ENCODE peak calls at places on chromosomes 4 and X, in ten cellular contexts. One of them, this sample, is unnamed.

GRCh38 chr4:142480244-142480643 is 365.9 kb downstream of the INPP4B start:
- DNase-seq in testis: no peak
- DNase-seq in lower lobe of right lung: no peak
- DNase-seq in aorta: no peak
- DNase-seq in tibial artery: no peak
- DNase-seq in IMR-90: peak; percentile 37
- DNase-seq in fibroblast of lung: peak; percentile 73
- DNase-seq in A549: peak; percentile 33
- DNase-seq in neuronal stem cell: no peak
- DNase-seq in upper lobe of left lung: no peak
- DNase-seq in this sample: no peak

GRCh38 chrX:87525771-87526229 is 8.2 kb downstream of the KLHL4 start:
- DNase-seq in testis: no peak
- DNase-seq in lower lobe of right lung: no peak
- DNase-seq in aorta: no peak
- DNase-seq in tibial artery: no peak
- DNase-seq in IMR-90: peak; percentile 78
- DNase-seq in fibroblast of lung: peak; percentile 90
- DNase-seq in A549: peak; percentile 63
- DNase-seq in neuronal stem cell: no peak
- DNase-seq in upper lobe of left lung: no peak
- DNase-seq in this sample: no peak

GRCh38 chr4:168335621-168336020 is 17.1 kb upstream of the DDX60 start:
- DNase-seq in testis: no peak
- DNase-seq in lower lobe of right lung: no peak
- DNase-seq in aorta: no peak
- DNase-seq in tibial artery: no peak
- DNase-seq in IMR-90: peak; percentile 77
- DNase-seq in fibroblast of lung: peak; percentile 77
- DNase-seq in A549: no peak
- DNase-seq in neuronal stem cell: no peak
- DNase-seq in upper lobe of left lung: no peak
- DNase-seq in this sample: no peak

GRCh38 chrX:139933904-139934303 is 1.1 kb upstream of the ATP11C start:
- DNase-seq in testis: no peak
- DNase-seq in lower lobe of right lung: no peak
- DNase-seq in aorta: no peak
- DNase-seq in tibial artery: no peak
- DNase-seq in IMR-90: no peak
- DNase-seq in fibroblast of lung: no peak
- DNase-seq in A549: peak; percentile 7
- DNase-seq in neuronal stem cell: no peak
- DNase-seq in upper lobe of left lung: no peak
- DNase-seq in this sample: no peak

GRCh38 chr4:74665346-74665745 is 129.0 kb downstream of the BTC start:
- DNase-seq in testis: no peak
- DNase-seq in lower lobe of right lung: no peak
- DNase-seq in aorta: no peak
- DNase-seq in tibial artery: no peak
- DNase-seq in IMR-90: no peak
- DNase-seq in fibroblast of lung: no peak
- DNase-seq in A549: no peak
- DNase-seq in neuronal stem cell: no peak
- DNase-seq in upper lobe of left lung: no peak
- DNase-seq in this sample: no peak

GRCh38 chr4:8893227-8893623 is 21.6 kb upstream of the HMX1 start:
- DNase-seq in testis: no peak
- DNase-seq in lower lobe of right lung: no peak
- DNase-seq in aorta: no peak
- DNase-seq in tibial artery: no peak
- DNase-seq in IMR-90: no peak
- DNase-seq in fibroblast of lung: no peak
- DNase-seq in A549: no peak
- DNase-seq in neuronal stem cell: no peak
- DNase-seq in upper lobe of left lung: no peak
- DNase-seq in this sample: no peak

GRCh38 chr4:104490770-104491395 is 3.8 kb downstream of the CXXC4 start:
- DNase-seq in testis: peak; percentile 87
- DNase-seq in lower lobe of right lung: peak; percentile 80
- DNase-seq in aorta: peak; percentile 78
- DNase-seq in tibial artery: peak; percentile 76
- DNase-seq in IMR-90: peak; percentile 17
- DNase-seq in fibroblast of lung: peak; percentile 62
- DNase-seq in A549: peak; percentile 58
- DNase-seq in neuronal stem cell: peak; percentile 68
- DNase-seq in upper lobe of left lung: peak; percentile 62
- DNase-seq in this sample: peak; percentile 25

GRCh38 chr4:141058739-141059507 is 74.3 kb downstream of the RNF150 start:
- DNase-seq in testis: no peak
- DNase-seq in lower lobe of right lung: no peak
- DNase-seq in aorta: no peak
- DNase-seq in tibial artery: no peak
- DNase-seq in IMR-90: peak; percentile 94
- DNase-seq in fibroblast of lung: peak; percentile 90
- DNase-seq in A549: no peak
- DNase-seq in neuronal stem cell: no peak
- DNase-seq in upper lobe of left lung: no peak
- DNase-seq in this sample: no peak

GRCh38 chrX:148501121-148502066 is 977 bp downstream of the AFF2 start:
- DNase-seq in testis: peak; percentile 32
- DNase-seq in lower lobe of right lung: peak; percentile 43
- DNase-seq in aorta: peak; percentile 40
- DNase-seq in tibial artery: no peak
- DNase-seq in IMR-90: no peak
- DNase-seq in fibroblast of lung: no peak
- DNase-seq in A549: no peak
- DNase-seq in neuronal stem cell: peak; percentile 35
- DNase-seq in upper lobe of left lung: no peak
- DNase-seq in this sample: no peak

GRCh38 chr4:108881190-108881589 is 118.3 kb upstream of the ETNPPL start:
- DNase-seq in testis: no peak
- DNase-seq in lower lobe of right lung: no peak
- DNase-seq in aorta: no peak
- DNase-seq in tibial artery: no peak
- DNase-seq in IMR-90: peak; percentile 96
- DNase-seq in fibroblast of lung: peak; percentile 99
- DNase-seq in A549: no peak
- DNase-seq in neuronal stem cell: peak; percentile 23
- DNase-seq in upper lobe of left lung: no peak
- DNase-seq in this sample: no peak

GRCh38 chr4:116925900-116926457 is 159.4 kb downstream of the TRAM1L1 start:
- DNase-seq in testis: peak; percentile 23
- DNase-seq in lower lobe of right lung: peak; percentile 43
- DNase-seq in aorta: peak; percentile 36
- DNase-seq in tibial artery: no peak
- DNase-seq in IMR-90: no peak
- DNase-seq in fibroblast of lung: peak; percentile 37
- DNase-seq in A549: no peak
- DNase-seq in neuronal stem cell: peak; percentile 61
- DNase-seq in upper lobe of left lung: peak; percentile 31
- DNase-seq in this sample: peak; percentile 9

GRCh38 chr4:181796502-181796901 is 446.7 kb upstream of the TENM3 start:
- DNase-seq in testis: no peak
- DNase-seq in lower lobe of right lung: no peak
- DNase-seq in aorta: no peak
- DNase-seq in tibial artery: no peak
- DNase-seq in IMR-90: peak; percentile 79
- DNase-seq in fibroblast of lung: peak; percentile 76
- DNase-seq in A549: peak; percentile 10
- DNase-seq in neuronal stem cell: no peak
- DNase-seq in upper lobe of left lung: no peak
- DNase-seq in this sample: no peak

GRCh38 chr4:181802207-181802606 is 441.0 kb upstream of the TENM3 start:
- DNase-seq in testis: no peak
- DNase-seq in lower lobe of right lung: no peak
- DNase-seq in aorta: no peak
- DNase-seq in tibial artery: no peak
- DNase-seq in IMR-90: no peak
- DNase-seq in fibroblast of lung: no peak
- DNase-seq in A549: no peak
- DNase-seq in neuronal stem cell: no peak
- DNase-seq in upper lobe of left lung: no peak
- DNase-seq in this sample: no peak

DNA sequence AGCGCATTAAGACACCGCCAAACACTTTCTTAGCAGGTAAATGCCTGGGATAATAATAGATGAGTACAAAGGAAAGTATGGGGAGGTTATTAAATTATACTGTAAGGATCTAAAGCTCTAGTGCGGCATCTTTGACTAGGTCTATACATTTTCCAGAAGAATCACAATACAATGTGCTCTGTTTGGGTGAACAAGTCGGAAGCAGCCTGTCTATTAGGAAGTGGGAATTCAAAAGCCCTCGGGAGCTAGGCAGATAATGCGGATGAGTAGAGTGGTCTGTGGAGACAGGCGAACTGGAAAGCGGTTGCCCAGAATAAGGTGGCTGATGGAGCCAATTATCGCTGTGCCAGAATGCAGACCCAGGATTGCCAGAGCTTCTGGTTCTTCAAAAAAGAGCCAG is 443.5 kb upstream of the TENM3 start:
- DNase-seq in testis: no peak
- DNase-seq in lower lobe of right lung: no peak
- DNase-seq in aorta: no peak
- DNase-seq in tibial artery: no peak
- DNase-seq in IMR-90: no peak
- DNase-seq in fibroblast of lung: no peak
- DNase-seq in A549: no peak
- DNase-seq in neuronal stem cell: no peak
- DNase-seq in upper lobe of left lung: no peak
- DNase-seq in this sample: no peak
- H3K4me3 ChIP-seq in testis: no peak overlapping the region
- H3K4me3 ChIP-seq in lower lobe of right lung: no peak overlapping the region
- H3K4me3 ChIP-seq in aorta: no peak overlapping the region
- H3K4me3 ChIP-seq in tibial artery: no peak overlapping the region
- H3K4me3 ChIP-seq in IMR-90: no peak overlapping the region
- H3K4me3 ChIP-seq in fibroblast of lung: no peak overlapping the region
- H3K4me3 ChIP-seq in A549: no peak overlapping the region
- H3K4me3 ChIP-seq in neuronal stem cell: no peak overlapping the region
- H3K4me3 ChIP-seq in upper lobe of left lung: no peak overlapping the region
- H3K4me3 ChIP-seq in this sample: no peak overlapping the region

GRCh38 chr4:55055529-55055928 is 69.9 kb downstream of the KDR start:
- DNase-seq in testis: no peak
- DNase-seq in lower lobe of right lung: no peak
- DNase-seq in aorta: no peak
- DNase-seq in tibial artery: no peak
- DNase-seq in IMR-90: no peak
- DNase-seq in fibroblast of lung: no peak
- DNase-seq in A549: no peak
- DNase-seq in neuronal stem cell: no peak
- DNase-seq in upper lobe of left lung: no peak
- DNase-seq in this sample: no peak

GRCh38 chr4:55050418-55050950 is 74.9 kb downstream of the KDR start:
- DNase-seq in testis: no peak
- DNase-seq in lower lobe of right lung: no peak
- DNase-seq in aorta: no peak
- DNase-seq in tibial artery: no peak
- DNase-seq in IMR-90: no peak
- DNase-seq in fibroblast of lung: no peak
- DNase-seq in A549: no peak
- DNase-seq in neuronal stem cell: no peak
- DNase-seq in upper lobe of left lung: no peak
- DNase-seq in this sample: no peak

DNA sequence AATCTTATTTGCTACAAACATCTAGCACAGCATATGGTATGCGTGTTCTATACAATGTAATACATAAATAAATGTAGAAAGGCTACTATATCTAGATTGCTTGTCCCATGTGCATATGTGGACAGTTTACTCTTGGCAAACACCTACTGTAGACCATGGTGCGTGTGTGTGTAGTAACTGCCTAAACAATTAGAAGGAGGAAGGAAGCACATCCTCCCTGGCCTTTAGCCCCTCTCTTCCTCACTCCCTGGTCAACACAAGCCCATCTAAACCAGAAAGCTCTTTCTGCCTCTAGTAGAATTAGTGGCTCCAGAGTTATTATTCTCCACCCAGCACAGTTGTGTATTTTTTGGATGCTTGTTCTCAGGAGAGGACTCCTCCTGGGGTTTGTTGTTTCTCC is 73.9 kb downstream of the KDR start:
- DNase-seq in testis: no peak
- DNase-seq in lower lobe of right lung: no peak
- DNase-seq in aorta: no peak
- DNase-seq in tibial artery: no peak
- DNase-seq in IMR-90: no peak
- DNase-seq in fibroblast of lung: no peak
- DNase-seq in A549: no peak
- DNase-seq in neuronal stem cell: no peak
- DNase-seq in upper lobe of left lung: no peak
- DNase-seq in this sample: no peak
- H3K4me1 ChIP-seq in testis: no peaks in the 10 kb centered on the region
- H3K4me1 ChIP-seq in lower lobe of right lung: no peaks in the 10 kb centered on the region
- H3K4me1 ChIP-seq in aorta: no peaks in the 10 kb centered on the region
- H3K4me1 ChIP-seq in tibial artery: no peaks in the 10 kb centered on the region
- H3K4me1 ChIP-seq in IMR-90: no peaks in the 10 kb centered on the region
- H3K4me1 ChIP-seq in fibroblast of lung: no peaks in the 10 kb centered on the region
- H3K4me1 ChIP-seq in A549: no peaks in the 10 kb centered on the region
- H3K4me1 ChIP-seq in neuronal stem cell: no peaks in the 10 kb centered on the region
- H3K4me1 ChIP-seq in upper lobe of left lung: no peaks in the 10 kb centered on the region
- H3K4me1 ChIP-seq in this sample: no peaks in the 10 kb centered on the region

GRCh38 chr4:2798399-2799301 is 5.8 kb downstream of the SH3BP2 start:
- DNase-seq in testis: no peak
- DNase-seq in lower lobe of right lung: peak; percentile 88
- DNase-seq in aorta: peak; percentile 87
- DNase-seq in tibial artery: peak; percentile 81
- DNase-seq in IMR-90: no peak
- DNase-seq in fibroblast of lung: no peak
- DNase-seq in A549: no peak
- DNase-seq in neuronal stem cell: no peak
- DNase-seq in upper lobe of left lung: peak; percentile 83
- DNase-seq in this sample: no peak
- H3K4me3 ChIP-seq in testis: no peak overlapping the region
- H3K4me3 ChIP-seq in lower lobe of right lung: peak overlapping the region; percentile 50
- H3K4me3 ChIP-seq in aorta: no peak overlapping the region
- H3K4me3 ChIP-seq in tibial artery: peak overlapping the region; percentile 28
- H3K4me3 ChIP-seq in IMR-90: no peak overlapping the region
- H3K4me3 ChIP-seq in fibroblast of lung: no peak overlapping the region
- H3K4me3 ChIP-seq in A549: no peak overlapping the region
- H3K4me3 ChIP-seq in neuronal stem cell: no peak overlapping the region
- H3K4me3 ChIP-seq in upper lobe of left lung: peak overlapping the region; percentile 49
- H3K4me3 ChIP-seq in this sample: no peak overlapping the region

DNA sequence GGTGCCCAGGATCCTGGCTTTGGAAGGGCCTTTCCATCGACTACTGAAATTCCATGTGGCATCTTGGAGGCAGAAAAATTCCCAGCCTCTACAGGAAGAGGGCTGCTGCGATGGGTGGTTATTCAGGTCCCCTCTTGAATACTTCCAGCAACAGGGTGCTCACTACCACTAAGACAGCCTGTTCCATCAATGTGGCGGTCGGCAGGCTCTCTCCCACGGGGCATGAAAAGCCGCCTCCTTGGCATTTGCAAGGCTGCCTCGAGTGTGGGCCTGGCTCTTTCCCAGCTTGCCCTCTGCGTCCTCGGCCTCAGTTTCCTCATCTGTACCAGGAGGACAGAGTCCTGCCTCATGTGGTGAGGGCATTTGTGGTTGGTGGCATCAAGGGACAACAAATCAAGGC is 62.4 kb downstream of the ADRA2C start:
- DNase-seq in testis: no peak
- DNase-seq in lower lobe of right lung: peak; percentile 32
- DNase-seq in aorta: peak; percentile 24
- DNase-seq in tibial artery: no peak
- DNase-seq in IMR-90: no peak
- DNase-seq in fibroblast of lung: no peak
- DNase-seq in A549: no peak
- DNase-seq in neuronal stem cell: no peak
- DNase-seq in upper lobe of left lung: no peak
- DNase-seq in this sample: no peak
- H3K4me1 ChIP-seq in testis: peaks cover 23% of the 10 kb centered on the region
- H3K4me1 ChIP-seq in lower lobe of right lung: peaks cover 9% of the 10 kb centered on the region
- H3K4me1 ChIP-seq in aorta: no peaks in the 10 kb centered on the region
- H3K4me1 ChIP-seq in tibial artery: no peaks in the 10 kb centered on the region
- H3K4me1 ChIP-seq in IMR-90: no peaks in the 10 kb centered on the region
- H3K4me1 ChIP-seq in fibroblast of lung: no peaks in the 10 kb centered on the region
- H3K4me1 ChIP-seq in A549: peaks cover 13% of the 10 kb centered on the region
- H3K4me1 ChIP-seq in neuronal stem cell: peaks cover 26% of the 10 kb centered on the region
- H3K4me1 ChIP-seq in upper lobe of left lung: peaks cover 12% of the 10 kb centered on the region
- H3K4me1 ChIP-seq in this sample: no peaks in the 10 kb centered on the region

This sample was measured in gastrocnemius medialis.